ENCODE peak calls at places on chromosomes 12 and 14, in nine cellular contexts. One of them, this sample, is unnamed.
A peak's percentile ranks its signal among the peaks of the same experiment; 100 is the strongest.

GRCh38 chr12:108355069-108355468 is 16.0 kb upstream of the CMKLR1 start:
- DNase-seq in A549: no peak
- DNase-seq in ovary: no peak
- DNase-seq in HCT116: no peak
- DNase-seq in heart left ventricle: no peak
- DNase-seq in sigmoid colon: no peak
- DNase-seq in transverse colon: no peak
- DNase-seq in stomach: no peak
- DNase-seq in right lobe of liver: no peak
- DNase-seq in this sample: no peak

GRCh38 chr12:32482226-32482625 is 82.9 kb downstream of the FGD4 start:
- DNase-seq in stomach: no peak
- DNase-seq in A549: no peak
- DNase-seq in transverse colon: no peak
- DNase-seq in HCT116: no peak
- DNase-seq in heart left ventricle: no peak
- DNase-seq in ovary: no peak
- DNase-seq in right lobe of liver: no peak
- DNase-seq in sigmoid colon: no peak
- DNase-seq in this sample: no peak

GRCh38 chr12:129002447-129002846 is 149.2 kb downstream of the GLT1D1 start:
- DNase-seq in stomach: no peak
- DNase-seq in ovary: no peak
- DNase-seq in HCT116: no peak
- DNase-seq in heart left ventricle: no peak
- DNase-seq in sigmoid colon: no peak
- DNase-seq in transverse colon: no peak
- DNase-seq in right lobe of liver: no peak
- DNase-seq in A549: no peak
- DNase-seq in this sample: no peak

GRCh38 chr12:124107299-124107698 is 134.3 kb downstream of the ZNF664 start:
- DNase-seq in HCT116: no peak
- DNase-seq in heart left ventricle: no peak
- DNase-seq in right lobe of liver: no peak
- DNase-seq in stomach: no peak
- DNase-seq in ovary: no peak
- DNase-seq in sigmoid colon: no peak
- DNase-seq in A549: no peak
- DNase-seq in transverse colon: no peak
- DNase-seq in this sample: no peak

GRCh38 chr14:20602583-20602982 is 11.4 kb upstream of the RNASE12 start:
- DNase-seq in ovary: no peak
- DNase-seq in right lobe of liver: peak; percentile 83
- DNase-seq in stomach: no peak
- DNase-seq in A549: no peak
- DNase-seq in transverse colon: no peak
- DNase-seq in sigmoid colon: no peak
- DNase-seq in HCT116: no peak
- DNase-seq in heart left ventricle: no peak
- DNase-seq in this sample: no peak

GRCh38 chr12:100254876-100255275 is 12.0 kb downstream of the DEPDC4 start:
- DNase-seq in transverse colon: no peak
- DNase-seq in HCT116: no peak
- DNase-seq in heart left ventricle: no peak
- DNase-seq in right lobe of liver: no peak
- DNase-seq in A549: no peak
- DNase-seq in sigmoid colon: no peak
- DNase-seq in stomach: no peak
- DNase-seq in ovary: no peak
- DNase-seq in this sample: no peak

GRCh38 chr14:85731198-85731597 is 201.3 kb downstream of the FLRT2 start:
- DNase-seq in heart left ventricle: peak; percentile 34
- DNase-seq in ovary: no peak
- DNase-seq in transverse colon: no peak
- DNase-seq in A549: no peak
- DNase-seq in HCT116: no peak
- DNase-seq in stomach: no peak
- DNase-seq in sigmoid colon: no peak
- DNase-seq in right lobe of liver: no peak
- DNase-seq in this sample: no peak

GRCh38 chr14:60220084-60220483 is 28.9 kb upstream of the PPM1A start:
- DNase-seq in stomach: no peak
- DNase-seq in sigmoid colon: no peak
- DNase-seq in ovary: no peak
- DNase-seq in right lobe of liver: no peak
- DNase-seq in heart left ventricle: no peak
- DNase-seq in A549: no peak
- DNase-seq in transverse colon: no peak
- DNase-seq in HCT116: no peak
- DNase-seq in this sample: no peak

GRCh38 chr14:57823015-57823660 is 42.8 kb downstream of the SLC35F4 start:
- DNase-seq in A549: no peak
- DNase-seq in transverse colon: no peak
- DNase-seq in heart left ventricle: no peak
- DNase-seq in sigmoid colon: no peak
- DNase-seq in stomach: no peak
- DNase-seq in ovary: no peak
- DNase-seq in HCT116: no peak
- DNase-seq in right lobe of liver: no peak
- DNase-seq in this sample: no peak

GRCh38 chr14:35402323-35403084 is 2.0 kb downstream of the NFKBIA start:
- DNase-seq in HCT116: no peak
- DNase-seq in stomach: no peak
- DNase-seq in sigmoid colon: peak; percentile 79
- DNase-seq in ovary: no peak
- DNase-seq in heart left ventricle: no peak
- DNase-seq in right lobe of liver: peak; percentile 59
- DNase-seq in transverse colon: peak; percentile 48
- DNase-seq in A549: no peak
- DNase-seq in this sample: no peak
- TF ChIP-seq POLR2A in HCT116: no peak
- TF ChIP-seq POLR2A in stomach: no peak
- TF ChIP-seq POLR2A in sigmoid colon: no peak
- TF ChIP-seq POLR2A in ovary: no peak
- TF ChIP-seq POLR2A in heart left ventricle: no peak
- TF ChIP-seq POLR2A in right lobe of liver: no peak
- TF ChIP-seq POLR2A in transverse colon: no peak
- TF ChIP-seq POLR2A in A549: no peak
- TF ChIP-seq POLR2A in this sample: no peak

DNA sequence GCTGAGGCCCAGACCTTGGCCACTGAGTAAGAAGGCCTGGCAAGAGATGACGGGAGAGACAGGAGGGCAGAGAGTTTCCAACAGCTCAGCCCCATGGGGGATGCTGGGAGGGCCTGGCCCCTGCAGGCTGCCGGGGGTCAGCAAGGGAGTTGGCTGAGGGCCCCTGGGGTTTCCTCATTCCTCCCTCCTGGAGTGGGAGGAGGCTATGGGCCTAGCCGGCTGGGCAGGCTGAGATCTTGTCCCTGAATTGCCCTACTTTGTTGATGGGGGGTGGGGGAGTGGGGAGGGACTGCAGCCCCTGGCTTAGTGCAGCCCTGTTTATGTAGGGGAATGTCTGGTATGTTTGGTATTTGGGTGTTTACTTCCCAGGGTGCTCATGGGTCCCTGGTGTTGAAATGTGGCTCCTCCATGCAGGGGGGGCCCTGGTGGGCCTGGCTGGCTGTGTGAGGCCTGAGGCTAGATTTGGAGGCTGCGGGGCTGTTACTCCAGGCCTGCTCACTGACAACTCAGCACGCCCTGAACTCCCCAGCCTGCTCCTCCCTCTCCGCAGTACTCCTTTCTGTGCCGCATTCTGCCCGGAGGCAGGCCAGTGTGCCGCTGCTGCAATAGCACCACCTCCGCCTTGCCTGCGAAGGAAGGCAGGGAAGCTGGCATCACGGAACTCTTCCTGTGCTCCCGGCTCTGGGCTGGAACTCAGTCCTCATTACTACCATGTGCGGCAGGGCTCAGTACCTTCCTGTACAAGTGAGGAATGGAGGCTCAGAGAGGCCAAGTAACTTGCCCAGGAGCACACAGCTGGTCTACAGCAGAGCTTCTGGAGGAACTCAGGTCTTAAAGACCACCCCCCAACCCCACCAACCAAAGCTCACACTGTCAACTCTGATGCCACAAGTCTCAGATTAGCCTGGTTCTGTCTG is 25.3 kb downstream of the JDP2 start:
- DNase-seq in transverse colon: peak; percentile 50
- DNase-seq in HCT116: no peak
- DNase-seq in sigmoid colon: peak; percentile 92
- DNase-seq in A549: peak; percentile 80
- DNase-seq in right lobe of liver: no peak
- DNase-seq in heart left ventricle: peak; percentile 54
- DNase-seq in stomach: no peak
- DNase-seq in ovary: peak; percentile 90
- DNase-seq in this sample: no peak
- TF ChIP-seq CTCF in transverse colon: no peak
- TF ChIP-seq CTCF in HCT116: no peak
- TF ChIP-seq CTCF in sigmoid colon: no peak
- TF ChIP-seq CTCF in A549: no peak
- TF ChIP-seq CTCF in right lobe of liver: no peak
- TF ChIP-seq CTCF in heart left ventricle: no peak
- TF ChIP-seq CTCF in stomach: no peak
- TF ChIP-seq CTCF in ovary: no peak
- TF ChIP-seq CTCF in this sample: peak; percentile 3

GRCh38 chr12:64446295-64446694 is 5.6 kb upstream of the TBK1 start:
- DNase-seq in HCT116: no peak
- DNase-seq in A549: no peak
- DNase-seq in heart left ventricle: no peak
- DNase-seq in sigmoid colon: no peak
- DNase-seq in right lobe of liver: no peak
- DNase-seq in transverse colon: no peak
- DNase-seq in stomach: no peak
- DNase-seq in ovary: no peak
- DNase-seq in this sample: no peak

GRCh38 chr12:64451687-64452558 is at the start of gene TBK1:
- DNase-seq in stomach: peak; percentile 93
- DNase-seq in transverse colon: peak; percentile 91
- DNase-seq in sigmoid colon: peak; percentile 95
- DNase-seq in ovary: peak; percentile 87
- DNase-seq in A549: peak; percentile 93
- DNase-seq in HCT116: peak; percentile 67
- DNase-seq in right lobe of liver: peak; percentile 94
- DNase-seq in heart left ventricle: peak; percentile 90
- DNase-seq in this sample: peak; percentile 21

GRCh38 chr12:64452559-64453329 is 824 bp downstream of the TBK1 start:
- DNase-seq in right lobe of liver: no peak
- DNase-seq in stomach: peak; percentile 33
- DNase-seq in sigmoid colon: no peak
- DNase-seq in transverse colon: peak; percentile 9
- DNase-seq in ovary: no peak
- DNase-seq in HCT116: peak; percentile 52
- DNase-seq in A549: peak; percentile 72
- DNase-seq in heart left ventricle: peak; percentile 11
- DNase-seq in this sample: no peak

GRCh38 chr12:64450057-64450640 is 1.8 kb upstream of the TBK1 start:
- DNase-seq in ovary: no peak
- DNase-seq in HCT116: no peak
- DNase-seq in heart left ventricle: no peak
- DNase-seq in transverse colon: no peak
- DNase-seq in right lobe of liver: no peak
- DNase-seq in sigmoid colon: no peak
- DNase-seq in A549: no peak
- DNase-seq in stomach: no peak
- DNase-seq in this sample: no peak

DNA sequence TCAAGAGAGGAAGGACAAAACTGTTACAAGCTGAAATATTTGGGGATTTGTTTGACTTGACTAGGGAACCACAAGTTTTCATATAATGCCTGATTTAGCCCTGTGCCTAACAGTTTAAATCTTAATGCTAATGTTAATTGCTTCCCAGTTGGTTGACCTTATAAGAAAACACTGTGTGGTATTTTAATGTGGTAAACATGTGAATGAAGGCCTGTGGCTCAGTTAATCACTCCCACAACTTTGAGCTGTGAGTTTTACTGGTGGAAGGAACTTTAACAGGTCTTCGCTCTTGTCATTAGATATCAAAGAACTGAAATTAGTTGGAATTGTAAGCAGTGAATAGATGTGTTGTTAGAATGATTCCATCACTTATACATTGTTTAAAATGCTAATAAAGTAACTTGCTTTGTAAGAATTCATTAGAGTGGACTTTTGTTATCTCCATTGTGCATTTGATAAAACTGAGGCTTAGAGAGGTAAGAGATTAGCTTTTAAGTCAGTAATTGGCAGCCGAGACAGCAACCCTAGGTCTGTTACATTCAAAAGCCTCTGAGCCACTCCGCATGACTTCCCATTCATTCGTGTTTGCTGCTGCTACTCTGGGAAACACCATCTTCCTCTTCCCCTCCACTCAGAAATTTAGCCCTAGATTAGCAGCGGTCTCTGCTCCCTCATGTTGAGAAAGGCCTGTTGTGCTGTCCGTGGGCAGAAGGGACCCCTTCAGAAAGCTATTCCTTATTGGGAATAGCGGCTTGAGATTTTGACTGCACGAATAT is 1.0 kb upstream of the TBK1 start:
- DNase-seq in stomach: no peak
- DNase-seq in HCT116: no peak
- DNase-seq in A549: no peak
- DNase-seq in heart left ventricle: no peak
- DNase-seq in sigmoid colon: no peak
- DNase-seq in right lobe of liver: no peak
- DNase-seq in ovary: no peak
- DNase-seq in transverse colon: no peak
- DNase-seq in this sample: no peak
- H3K27ac ChIP-seq in stomach: no peak overlapping the region
- H3K27ac ChIP-seq in HCT116: peak overlapping the region; percentile 91
- H3K27ac ChIP-seq in A549: peak overlapping the region; percentile 97
- H3K27ac ChIP-seq in heart left ventricle: peak overlapping the region; percentile 99
- H3K27ac ChIP-seq in sigmoid colon: peak overlapping the region; percentile 97
- H3K27ac ChIP-seq in right lobe of liver: peak overlapping the region; percentile 99
- H3K27ac ChIP-seq in ovary: no peak overlapping the region
- H3K27ac ChIP-seq in transverse colon: peak overlapping the region; percentile 96
- H3K27ac ChIP-seq in this sample: peak overlapping the region; percentile 96

DNA sequence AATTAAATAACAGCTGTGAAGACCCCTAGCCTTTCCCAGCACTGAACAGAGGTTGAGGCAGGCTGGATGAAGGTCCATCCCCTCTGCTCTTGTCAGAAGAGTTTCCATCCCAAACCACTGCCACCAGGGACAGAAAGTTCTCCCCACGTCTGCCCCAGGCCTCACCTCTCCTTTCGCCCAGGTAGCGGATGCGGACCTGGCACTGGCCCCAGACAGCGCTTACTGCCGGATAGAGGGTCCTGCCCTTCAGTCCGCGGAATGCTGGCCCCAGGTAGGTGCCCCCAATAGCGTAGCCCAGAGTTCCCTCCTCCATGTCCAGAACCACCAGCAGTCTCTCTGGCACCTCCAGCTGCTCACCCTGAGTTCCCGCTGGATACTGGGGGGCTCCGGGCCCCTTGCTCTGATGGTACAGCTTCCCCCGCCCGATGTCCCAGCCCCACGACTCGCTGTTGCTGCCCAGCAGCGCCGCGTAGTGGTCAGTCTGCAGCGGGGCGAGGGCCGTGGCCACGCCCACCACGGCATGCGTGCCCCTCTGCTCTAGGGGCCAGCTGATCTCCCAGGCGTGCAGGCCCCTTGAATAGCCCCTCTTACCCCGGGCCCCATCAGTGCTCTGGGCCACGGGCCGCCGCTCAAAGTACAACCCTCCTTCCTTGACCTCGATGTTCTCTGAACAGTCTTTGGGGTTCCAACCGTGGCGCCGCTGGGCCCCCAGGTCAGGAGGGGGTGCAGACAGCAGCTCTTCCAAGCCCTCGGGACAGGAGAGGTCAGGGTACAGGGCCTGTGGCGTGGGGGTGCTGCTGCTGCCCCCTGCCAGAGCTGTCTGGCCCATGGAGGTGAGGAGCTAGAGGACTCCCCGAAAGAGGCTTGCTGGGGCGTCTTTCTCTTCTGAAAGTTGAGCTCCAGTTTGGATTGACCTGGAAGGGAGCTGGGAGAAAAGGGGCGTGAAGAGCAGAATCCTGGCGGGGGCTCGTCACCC is 742 bp downstream of the SPSB2 start:
- DNase-seq in HCT116: peak; percentile 49
- DNase-seq in transverse colon: peak; percentile 91
- DNase-seq in sigmoid colon: peak; percentile 91
- DNase-seq in ovary: peak; percentile 81
- DNase-seq in A549: peak; percentile 81
- DNase-seq in stomach: peak; percentile 88
- DNase-seq in right lobe of liver: peak; percentile 86
- DNase-seq in heart left ventricle: peak; percentile 85
- DNase-seq in this sample: no peak
- TF ChIP-seq POLR2A in HCT116: no peak
- TF ChIP-seq POLR2A in transverse colon: no peak
- TF ChIP-seq POLR2A in sigmoid colon: no peak
- TF ChIP-seq POLR2A in ovary: no peak
- TF ChIP-seq POLR2A in A549: peak; percentile 59
- TF ChIP-seq POLR2A in stomach: no peak
- TF ChIP-seq POLR2A in right lobe of liver: no peak
- TF ChIP-seq POLR2A in heart left ventricle: no peak
- TF ChIP-seq POLR2A in this sample: no peak

This sample was measured in esophagus squamous epithelium.